ENCODE peak calls at places on chromosome 19, in seven cellular contexts. W is kidney, F is tibial artery, E is right lobe of liver, V is Panc1, Q is ovary, I is esophagus squamous epithelium. R is an unnamed sample.

GRCh38 chr19:46017095-46017429 is 5.8 kb downstream of the PGLYRP1 start:
- DNase-seq in Q (no peak), V (no peak), F (no peak), E (no peak), I (no peak), W (peak; percentile 72), R (no peak)

GRCh38 chr19:23991170-23991569 is 76.5 kb downstream of the ZNF726 start:
- DNase-seq in F (no peak), I (no peak), E (no peak), W (no peak), V (no peak), Q (no peak), R (no peak)

GRCh38 chr19:46206176-46206575 is 23.4 kb upstream of the IGFL1 start:
- DNase-seq in W (no peak), F (no peak), E (no peak), V (no peak), I (no peak), Q (no peak), R (no peak)

GRCh38 chr19:54418030-54418929 is 3.0 kb downstream of the TTYH1 start:
- DNase-seq in Q (no peak), W (peak; percentile 56), V (no peak), F (no peak), I (no peak), E (no peak), R (peak; percentile 77)

GRCh38 chr19:14471436-14472187 is 3.5 kb downstream of the PTGER1 start:
- DNase-seq in E (no peak), V (no peak), I (no peak), W (peak; percentile 78), F (no peak), Q (no peak), R (no peak)

GRCh38 chr19:45423589-45424190 is at the start of gene ERCC1:
- DNase-seq in Q (peak; percentile 98), I (peak; percentile 82), W (peak; percentile 99), V (no peak), E (peak; percentile 99), F (peak; percentile 97), R (peak; percentile 95)

GRCh38 chr19:15241259-15241658 is 9.0 kb upstream of the EPHX3 start:
- DNase-seq in I (no peak), W (no peak), V (no peak), F (no peak), E (no peak), Q (no peak), R (no peak)

GRCh38 chr19:34254552-34255432 is at the start of gene GARRE1:
- DNase-seq in F (no peak), Q (peak; percentile 73), I (no peak), W (peak; percentile 81), V (no peak), E (peak; percentile 53), R (peak; percentile 86)

GRCh38 chr19:14463747-14464146 is 11.4 kb downstream of the PTGER1 start:
- DNase-seq in F (no peak), E (no peak), V (no peak), I (no peak), Q (no peak), W (no peak), R (no peak)

GRCh38 chr19:47110521-47111080 is 3.0 kb downstream of the ZC3H4 start:
- DNase-seq in W (no peak), Q (no peak), F (no peak), E (no peak), V (no peak), I (no peak), R (peak; percentile 86)

GRCh38 chr19:19258589-19259338 is 14.3 kb downstream of the TM6SF2 start:
- DNase-seq in W (no peak), I (no peak), F (no peak), V (no peak), Q (no peak), E (no peak), R (no peak)

GRCh38 chr19:45779231-45780145 is 2.8 kb downstream of the DMPK start:
- DNase-seq in Q (peak; percentile 96), W (peak; percentile 95), F (peak; percentile 95), I (peak; percentile 55), V (no peak), E (peak; percentile 88), R (peak; percentile 92)

GRCh38 chr19:46380690-46381089 is 32.7 kb downstream of the CCDC8 start:
- DNase-seq in W (no peak), Q (no peak), F (no peak), V (no peak), E (no peak), I (no peak), R (no peak)

GRCh38 chr19:47158367-47158791 is 27.7 kb downstream of the SAE1 start:
- DNase-seq in I (no peak), V (no peak), F (no peak), W (no peak), Q (no peak), E (no peak), R (no peak)

GRCh38 chr19:50263176-50263575 is 59.8 kb downstream of the MYH14 start:
- DNase-seq in V (no peak), W (peak; percentile 35), F (no peak), Q (no peak), E (no peak), I (no peak), R (no peak)

GRCh38 chr19:50257141-50257540 is 53.7 kb downstream of the MYH14 start:
- DNase-seq in E (no peak), Q (no peak), F (no peak), I (no peak), W (no peak), V (no peak), R (no peak)

GRCh38 chr19:50255115-50255514 is 51.7 kb downstream of the MYH14 start:
- DNase-seq in W (no peak), I (no peak), Q (no peak), V (no peak), E (no peak), F (no peak), R (no peak)

GRCh38 chr19:50261446-50261970 is 58.1 kb downstream of the MYH14 start:
- DNase-seq in Q (no peak), E (no peak), F (no peak), I (no peak), V (no peak), W (peak; percentile 52), R (no peak)

GRCh38 chr19:50258918-50259372 is 55.5 kb downstream of the MYH14 start:
- DNase-seq in V (no peak), W (peak; percentile 70), I (no peak), E (no peak), F (no peak), Q (no peak), R (no peak)
- TF ChIP-seq CTCF in V (peak; percentile 88), W (peak; percentile 26), I (peak; percentile 33), E (peak; percentile 49), F (peak; percentile 11), Q (no peak), R (no peak)

GRCh38 chr19:6105444-6105843 is 4.9 kb downstream of the RFX2 start:
- DNase-seq in V (no peak), Q (no peak), I (no peak), W (no peak), E (no peak), F (no peak), R (no peak)
- H3K4me1 ChIP-seq in V (peaks cover 5% of the 10 kb centered on the region), Q (peaks cover 6% of the 10 kb centered on the region), I (peaks cover 29% of the 10 kb centered on the region), W (peaks cover 9% of the 10 kb centered on the region), E (peaks cover 19% of the 10 kb centered on the region), F (peaks cover 66% of the 10 kb centered on the region), R (peaks cover 17% of the 10 kb centered on the region)

GRCh38 chr19:27806471-27807070 is 1406.4 kb downstream of the UQCRFS1 start:
- DNase-seq in V (no peak), F (no peak), I (no peak), Q (no peak), E (no peak), W (no peak), R (no peak)
- TF ChIP-seq CTCF in V (no peak), F (no peak), I (no peak), Q (no peak), E (no peak), W (no peak), R (no peak)

GRCh38 chr19:40284251-40284500 is 969 bp downstream of the AKT2 start:
- DNase-seq in W (no peak), I (no peak), Q (no peak), F (no peak), E (no peak), V (no peak), R (no peak)

GRCh38 chr19:40284501-40285352 is at the start of gene AKT2:
- DNase-seq in V (no peak), W (peak; percentile 92), F (no peak), Q (peak; percentile 89), I (no peak), E (no peak), R (peak; percentile 95)

GRCh38 chr19:40282209-40282580 is 3.0 kb downstream of the AKT2 start:
- DNase-seq in V (no peak), I (no peak), Q (no peak), F (no peak), W (no peak), E (no peak), R (peak; percentile 44)

GRCh38 chr19:40282920-40283319 is 2.2 kb downstream of the AKT2 start:
- DNase-seq in Q (no peak), W (no peak), F (no peak), E (no peak), V (no peak), I (no peak), R (peak; percentile 6)

GRCh38 chr19:40283414-40284250 is 1.5 kb downstream of the AKT2 start:
- DNase-seq in E (peak; percentile 72), F (no peak), V (no peak), Q (peak; percentile 44), I (no peak), W (no peak), R (peak; percentile 59)
- H3K4me1 ChIP-seq in E (peaks cover 48% of the 10 kb centered on the region), F (peaks cover 59% of the 10 kb centered on the region), V (peaks cover 69% of the 10 kb centered on the region), Q (peaks cover 45% of the 10 kb centered on the region), I (peaks cover 37% of the 10 kb centered on the region), W (peaks cover 49% of the 10 kb centered on the region), R (peaks cover 68% of the 10 kb centered on the region)

GRCh38 chr19:20278342-20278741 is 111.3 kb downstream of the ZNF486 start:
- DNase-seq in Q (no peak), F (no peak), E (no peak), W (no peak), I (no peak), V (no peak), R (no peak)
- TF ChIP-seq CTCF in Q (no peak), F (no peak), E (no peak), W (peak; percentile 69), I (peak; percentile 42), V (no peak), R (no peak)

GRCh38 chr19:10107254-10107653 is 1.1 kb downstream of the PPAN start:
- DNase-seq in W (no peak), I (no peak), F (no peak), V (no peak), E (no peak), Q (no peak), R (no peak)
- H3K4me1 ChIP-seq in W (peaks cover 8% of the 10 kb centered on the region), I (peaks cover 16% of the 10 kb centered on the region), F (peaks cover 16% of the 10 kb centered on the region), V (peaks cover 7% of the 10 kb centered on the region), E (peaks cover 5% of the 10 kb centered on the region), Q (peaks cover 2% of the 10 kb centered on the region), R (peaks cover 37% of the 10 kb centered on the region)